ENCODE peak calls at places on chromosomes 16 and 17, in six cellular contexts. F is CD4-positive, alpha-beta memory T cell; T is dorsolateral prefrontal cortex; Q is stimulated activated CD8-positive, alpha-beta memory T cell treated with anti-CD3 and anti-CD28 coated beads, Interleukin-4, amount 100 ng/mL, for 4 hours; L is HEK293T; K is GM23338. U is an unnamed sample.

GRCh38 chr17:81331527-81332043 is 36.5 kb upstream of the SLC38A10 start:
- DNase-seq in F (no peak), T (no peak), Q (no peak), L (no peak), K (no peak), U (no peak)

GRCh38 chr17:42317256-42317966 is 29.1 kb downstream of the STAT5A start:
- DNase-seq in F (no peak), T (no peak), Q (no peak), L (no peak), K (no peak), U (no peak)

GRCh38 chr17:45953561-45953960 is 45.5 kb upstream of the STH start:
- DNase-seq in F (no peak), T (no peak), Q (no peak), L (no peak), K (no peak), U (no peak)

GRCh38 chr17:27810211-27810901 is 10.0 kb upstream of the NOS2 start:
- DNase-seq in F (no peak), T (no peak), Q (no peak), L (no peak), K (peak), U (no peak)

GRCh38 chr16:48613061-48613957 is 3.3 kb upstream of the N4BP1 start:
- DNase-seq in F (peak), T (no peak), Q (no peak), L (no peak), K (peak), U (no peak)

GRCh38 chr17:20267459-20267842 is 199.9 kb downstream of the LGALS9B start:
- DNase-seq in F (peak), T (no peak), Q (no peak), L (no peak), K (no peak), U (no peak)

GRCh38 chr16:10876799-10877341 is at the start of gene CIITA:
- DNase-seq in F (peak), T (peak), Q (no peak), L (no peak), K (peak), U (peak)

GRCh38 chr17:14112407-14112806 is 43.1 kb downstream of the COX10 start:
- DNase-seq in F (no peak), T (no peak), Q (no peak), L (no peak), K (no peak), U (no peak)

GRCh38 chr17:63996430-63997182 is 1.5 kb upstream of the PRR29 start:
- DNase-seq in F (no peak), T (no peak), Q (no peak), L (no peak), K (no peak), U (no peak)

GRCh38 chr16:84308120-84308519 is 13.4 kb downstream of the WFDC1 start:
- DNase-seq in F (no peak), T (peak), Q (no peak), L (peak), K (peak), U (no peak)

GRCh38 chr17:36949461-36949927 is 740 bp downstream of the AATF start:
- DNase-seq in F (no peak), T (no peak), Q (no peak), L (no peak), K (no peak), U (no peak)

GRCh38 chr17:80236911-80237310 is 16.7 kb downstream of the SLC26A11 start:
- DNase-seq in F (no peak), T (no peak), Q (no peak), L (no peak), K (peak), U (no peak)

GRCh38 chr17:51955245-51955644 is 203.3 kb downstream of the CA10 start:
- DNase-seq in F (no peak), T (no peak), Q (no peak), L (no peak), K (no peak), U (no peak)

GRCh38 chr16:82091225-82091624 is 56.2 kb downstream of the HSD17B2 start:
- DNase-seq in F (no peak), T (no peak), Q (no peak), L (no peak), K (no peak), U (no peak)

GRCh38 chr17:61409301-61410099 is 9.9 kb downstream of the TBX2 start:
- DNase-seq in F (no peak), T (no peak), Q (no peak), L (peak), K (peak), U (no peak)

GRCh38 chr17:48181653-48182052 is 74.1 kb downstream of the SNX11 start:
- DNase-seq in F (no peak), T (no peak), Q (no peak), L (peak), K (peak), U (no peak)

GRCh38 chr16:15593235-15593634 is 49.7 kb downstream of the MARF1 start:
- DNase-seq in F (no peak), T (no peak), Q (no peak), L (no peak), K (no peak), U (no peak)

GRCh38 chr17:9928601-9929341 is 23.7 kb upstream of the RCVRN start:
- DNase-seq in F (no peak), T (no peak), Q (no peak), L (peak), K (peak), U (no peak)

GRCh38 chr17:3921853-3922319 is 5.6 kb upstream of the P2RX1 start:
- DNase-seq in F (no peak), T (no peak), Q (no peak), L (no peak), K (no peak), U (no peak)

GRCh38 chr17:4869599-4869998 is 29.7 kb upstream of the C17orf107 start:
- DNase-seq in F (no peak), T (no peak), Q (no peak), L (no peak), K (no peak), U (no peak)

GRCh38 chr16:89920723-89921122 is 2.1 kb downstream of the MC1R start:
- DNase-seq in F (no peak), T (no peak), Q (no peak), L (no peak), K (no peak), U (no peak)

GRCh38 chr16:20811889-20812439 is 5.6 kb downstream of the REXO5 start:
- DNase-seq in F (no peak), T (no peak), Q (no peak), L (no peak), K (no peak), U (no peak)

GRCh38 chr17:78957076-78957475 is 22.6 kb downstream of the LGALS3BP start:
- DNase-seq in F (no peak), T (no peak), Q (no peak), L (no peak), K (no peak), U (no peak)

GRCh38 chr17:80441133-80441578 is 26.2 kb downstream of the ENDOV start:
- DNase-seq in F (peak), T (no peak), Q (no peak), L (peak), K (peak), U (no peak)